ENCODE peak calls at places on chromosomes 16 and 17, in ten cellular contexts. W is germinal center; M is colonic mucosa; J is A172; S is body of pancreas; E is COR-L47; I is WTC11; L is aorta; K is activated CD8-positive, alpha-beta memory T cell treated with anti-CD3 and anti-CD28 coated beads, Interleukin-2, amount 50 U/mL, for 48 hours; X is activated CD4-positive, CD25-positive, alpha-beta regulatory T cell treated with anti-CD3 and anti-CD28 coated beads, Interleukin-2, amount 50 U/mL, for 16 hours. N is an unnamed sample.

GRCh38 chr16:69111831-69112230 is 6.4 kb downstream of the HAS3 start:
- DNase-seq in W (no peak), M (no peak), J (no peak), S (no peak), E (no peak), I (no peak), L (no peak), K (no peak), X (no peak), N (no peak)

GRCh38 chr17:64355536-64356303 is 34.9 kb downstream of the PECAM1 start:
- DNase-seq in W (no peak), M (no peak), J (peak), S (no peak), E (no peak), I (no peak), L (no peak), K (peak), X (no peak), N (no peak)

GRCh38 chr17:79095345-79096055 is 20.9 kb downstream of the ENGASE start:
- DNase-seq in W (no peak), M (no peak), J (peak), S (no peak), E (no peak), I (no peak), L (no peak), K (no peak), X (no peak), N (no peak)

GRCh38 chr16:9248162-9248561 is 156.7 kb downstream of the HAPSTR1 start:
- DNase-seq in W (no peak), M (no peak), J (no peak), S (no peak), E (no peak), I (no peak), L (no peak), K (no peak), X (no peak), N (no peak)

GRCh38 chr17:77246110-77247047 is 105.6 kb downstream of the SEC14L1 start:
- DNase-seq in W (no peak), M (no peak), J (no peak), S (no peak), E (no peak), I (no peak), L (no peak), K (no peak), X (no peak), N (peak)

GRCh38 chr16:85402910-85403692 is 210.0 kb upstream of the GSE1 start:
- DNase-seq in W (no peak), M (peak), J (peak), S (no peak), E (no peak), I (peak), L (peak), K (no peak), X (no peak), N (no peak)

GRCh38 chr17:8734876-8735275 is 9.8 kb downstream of the CCDC42 start:
- DNase-seq in W (no peak), M (no peak), J (no peak), S (no peak), E (no peak), I (no peak), L (no peak), K (no peak), X (no peak), N (no peak)

GRCh38 chr17:13337864-13338371 is 263.8 kb downstream of the HS3ST3A1 start:
- DNase-seq in W (no peak), M (peak), J (peak), S (peak), E (no peak), I (no peak), L (no peak), K (no peak), X (no peak), N (peak)

GRCh38 chr17:69358688-69359596 is 32.0 kb upstream of the ABCA5 start:
- DNase-seq in W (peak), M (no peak), J (no peak), S (no peak), E (peak), I (peak), L (no peak), K (no peak), X (no peak), N (peak)

GRCh38 chr16:57630931-57631845 is 2.8 kb downstream of the ADGRG1 start:
- DNase-seq in W (no peak), M (no peak), J (peak), S (no peak), E (no peak), I (no peak), L (no peak), K (no peak), X (no peak), N (no peak)

GRCh38 chr17:80898706-80899105 is 92.9 kb upstream of the CHMP6 start:
- DNase-seq in W (no peak), M (no peak), J (no peak), S (no peak), E (no peak), I (no peak), L (peak), K (no peak), X (no peak), N (no peak)

N was measured in MM.1S.